ENCODE peak calls at places on chromosome 13, in nine cellular contexts. One of them, this sample, is unnamed.

GRCh38 chr13:34416833-34417425 is 525.1 kb upstream of the NBEA start:
- DNase-seq in NCI-H1105 treated with DMSO at 0.1 percent for 48 hours: no peak
- DNase-seq in sigmoid colon: peak; percentile 80
- DNase-seq in HS-5: no peak
- DNase-seq in neural crest cell: no peak
- DNase-seq in GM04504: peak; percentile 35
- DNase-seq in pancreas: no peak
- DNase-seq in Ammon's horn: peak; percentile 42
- DNase-seq in posterior vena cava: peak; percentile 92
- DNase-seq in this sample: peak; percentile 28

GRCh38 chr13:110250258-110250891 is 56.6 kb downstream of the COL4A1 start:
- DNase-seq in GM04504: peak; percentile 64
- DNase-seq in posterior vena cava: peak; percentile 92
- DNase-seq in sigmoid colon: peak; percentile 84
- DNase-seq in Ammon's horn: no peak
- DNase-seq in HS-5: no peak
- DNase-seq in NCI-H1105 treated with DMSO at 0.1 percent for 48 hours: no peak
- DNase-seq in pancreas: no peak
- DNase-seq in neural crest cell: no peak
- DNase-seq in this sample: peak; percentile 22

GRCh38 chr13:40672310-40673060 is 6.0 kb upstream of the FOXO1 start:
- DNase-seq in sigmoid colon: no peak
- DNase-seq in pancreas: no peak
- DNase-seq in Ammon's horn: no peak
- DNase-seq in neural crest cell: no peak
- DNase-seq in GM04504: peak; percentile 34
- DNase-seq in HS-5: no peak
- DNase-seq in NCI-H1105 treated with DMSO at 0.1 percent for 48 hours: peak; percentile 59
- DNase-seq in posterior vena cava: no peak
- DNase-seq in this sample: peak; percentile 55

GRCh38 chr13:86563308-86563707 is 764.1 kb upstream of the SLITRK6 start:
- DNase-seq in pancreas: no peak
- DNase-seq in GM04504: no peak
- DNase-seq in neural crest cell: no peak
- DNase-seq in HS-5: no peak
- DNase-seq in Ammon's horn: no peak
- DNase-seq in NCI-H1105 treated with DMSO at 0.1 percent for 48 hours: no peak
- DNase-seq in posterior vena cava: no peak
- DNase-seq in sigmoid colon: no peak
- DNase-seq in this sample: peak; percentile 86

GRCh38 chr13:80389073-80390038 is 48.4 kb upstream of the SPRY2 start:
- DNase-seq in neural crest cell: no peak
- DNase-seq in GM04504: no peak
- DNase-seq in NCI-H1105 treated with DMSO at 0.1 percent for 48 hours: no peak
- DNase-seq in posterior vena cava: no peak
- DNase-seq in Ammon's horn: no peak
- DNase-seq in HS-5: no peak
- DNase-seq in sigmoid colon: no peak
- DNase-seq in pancreas: no peak
- DNase-seq in this sample: no peak

GRCh38 chr13:42486711-42487198 is 87.2 kb upstream of the TNFSF11 start:
- DNase-seq in pancreas: no peak
- DNase-seq in GM04504: no peak
- DNase-seq in HS-5: peak; percentile 37
- DNase-seq in sigmoid colon: no peak
- DNase-seq in Ammon's horn: peak; percentile 19
- DNase-seq in posterior vena cava: no peak
- DNase-seq in NCI-H1105 treated with DMSO at 0.1 percent for 48 hours: peak; percentile 3
- DNase-seq in neural crest cell: no peak
- DNase-seq in this sample: peak; percentile 67

GRCh38 chr13:89407357-89407756 is 1736.2 kb downstream of the SLITRK5 start:
- DNase-seq in Ammon's horn: no peak
- DNase-seq in sigmoid colon: no peak
- DNase-seq in neural crest cell: no peak
- DNase-seq in posterior vena cava: no peak
- DNase-seq in NCI-H1105 treated with DMSO at 0.1 percent for 48 hours: no peak
- DNase-seq in HS-5: no peak
- DNase-seq in GM04504: no peak
- DNase-seq in pancreas: no peak
- DNase-seq in this sample: no peak

GRCh38 chr13:25886438-25887214 is 165.2 kb downstream of the SHISA2 start:
- DNase-seq in sigmoid colon: no peak
- DNase-seq in pancreas: no peak
- DNase-seq in neural crest cell: no peak
- DNase-seq in HS-5: peak; percentile 39
- DNase-seq in Ammon's horn: no peak
- DNase-seq in GM04504: no peak
- DNase-seq in NCI-H1105 treated with DMSO at 0.1 percent for 48 hours: no peak
- DNase-seq in posterior vena cava: no peak
- DNase-seq in this sample: peak; percentile 65

GRCh38 chr13:48232420-48233096 is 448 bp upstream of the ITM2B start:
- DNase-seq in NCI-H1105 treated with DMSO at 0.1 percent for 48 hours: peak; percentile 65
- DNase-seq in pancreas: no peak
- DNase-seq in neural crest cell: no peak
- DNase-seq in GM04504: no peak
- DNase-seq in posterior vena cava: no peak
- DNase-seq in Ammon's horn: peak; percentile 35
- DNase-seq in HS-5: no peak
- DNase-seq in sigmoid colon: peak; percentile 72
- DNase-seq in this sample: no peak

GRCh38 chr13:66443926-66444325 is 786.2 kb downstream of the PCDH9 start:
- DNase-seq in NCI-H1105 treated with DMSO at 0.1 percent for 48 hours: no peak
- DNase-seq in GM04504: no peak
- DNase-seq in pancreas: no peak
- DNase-seq in posterior vena cava: no peak
- DNase-seq in Ammon's horn: no peak
- DNase-seq in neural crest cell: no peak
- DNase-seq in sigmoid colon: no peak
- DNase-seq in HS-5: no peak
- DNase-seq in this sample: no peak